ENCODE peak calls at places on chromosomes 3 and 15, in six cellular contexts. One of them, this sample, is unnamed.

GRCh38 chr15:34818531-34818930 is 23.2 kb upstream of the ACTC1 start:
- DNase-seq in T-helper 17 cell: no peak
- DNase-seq in RPMI8226: no peak
- DNase-seq in A172: no peak
- DNase-seq in ureter: no peak
- DNase-seq in NCI-H748 treated with DMSO at 0.1 percent for 48 hours: no peak
- DNase-seq in this sample: no peak

GRCh38 chr3:126418256-126418530 is 23.5 kb downstream of the CFAP100 start:
- DNase-seq in ureter: no peak
- DNase-seq in T-helper 17 cell: no peak
- DNase-seq in NCI-H748 treated with DMSO at 0.1 percent for 48 hours: no peak
- DNase-seq in RPMI8226: no peak
- DNase-seq in A172: no peak
- DNase-seq in this sample: no peak

GRCh38 chr3:11818033-11818432 is 28.7 kb downstream of the TAMM41 start:
- DNase-seq in A172: peak
- DNase-seq in NCI-H748 treated with DMSO at 0.1 percent for 48 hours: no peak
- DNase-seq in RPMI8226: no peak
- DNase-seq in T-helper 17 cell: no peak
- DNase-seq in ureter: no peak
- DNase-seq in this sample: no peak

GRCh38 chr3:70488131-70488530 is 175.7 kb upstream of the MDFIC2 start:
- DNase-seq in NCI-H748 treated with DMSO at 0.1 percent for 48 hours: no peak
- DNase-seq in RPMI8226: no peak
- DNase-seq in A172: no peak
- DNase-seq in ureter: no peak
- DNase-seq in T-helper 17 cell: no peak
- DNase-seq in this sample: no peak

GRCh38 chr3:9692416-9692815 is 11.2 kb upstream of the CPNE9 start:
- DNase-seq in RPMI8226: no peak
- DNase-seq in A172: no peak
- DNase-seq in T-helper 17 cell: no peak
- DNase-seq in ureter: no peak
- DNase-seq in NCI-H748 treated with DMSO at 0.1 percent for 48 hours: no peak
- DNase-seq in this sample: no peak

GRCh38 chr3:65347166-65347565 is 659.4 kb upstream of the ADAMTS9 start:
- DNase-seq in RPMI8226: no peak
- DNase-seq in NCI-H748 treated with DMSO at 0.1 percent for 48 hours: no peak
- DNase-seq in T-helper 17 cell: no peak
- DNase-seq in ureter: no peak
- DNase-seq in A172: no peak
- DNase-seq in this sample: no peak

GRCh38 chr3:11982341-11982948 is 21.7 kb upstream of the SYN2 start:
- DNase-seq in NCI-H748 treated with DMSO at 0.1 percent for 48 hours: no peak
- DNase-seq in T-helper 17 cell: no peak
- DNase-seq in ureter: no peak
- DNase-seq in A172: no peak
- DNase-seq in RPMI8226: no peak
- DNase-seq in this sample: no peak

GRCh38 chr3:5078151-5078550 is 43.9 kb upstream of the ARL8B start:
- DNase-seq in A172: peak
- DNase-seq in NCI-H748 treated with DMSO at 0.1 percent for 48 hours: no peak
- DNase-seq in T-helper 17 cell: no peak
- DNase-seq in ureter: no peak
- DNase-seq in RPMI8226: no peak
- DNase-seq in this sample: no peak

GRCh38 chr3:188914556-188914955 is 257.2 kb upstream of the TPRG1 start:
- DNase-seq in NCI-H748 treated with DMSO at 0.1 percent for 48 hours: no peak
- DNase-seq in ureter: no peak
- DNase-seq in T-helper 17 cell: no peak
- DNase-seq in RPMI8226: no peak
- DNase-seq in A172: peak
- DNase-seq in this sample: no peak

GRCh38 chr3:79329154-79329553 is 438.6 kb downstream of the ROBO1 start:
- DNase-seq in A172: no peak
- DNase-seq in T-helper 17 cell: no peak
- DNase-seq in RPMI8226: no peak
- DNase-seq in ureter: no peak
- DNase-seq in NCI-H748 treated with DMSO at 0.1 percent for 48 hours: no peak
- DNase-seq in this sample: no peak

GRCh38 chr3:171915275-171915674 is 72.1 kb downstream of the TMEM212 start:
- DNase-seq in ureter: no peak
- DNase-seq in RPMI8226: no peak
- DNase-seq in T-helper 17 cell: no peak
- DNase-seq in NCI-H748 treated with DMSO at 0.1 percent for 48 hours: no peak
- DNase-seq in A172: no peak
- DNase-seq in this sample: no peak

GRCh38 chr3:107269081-107269480 is 108.2 kb upstream of the CCDC54 start:
- DNase-seq in NCI-H748 treated with DMSO at 0.1 percent for 48 hours: no peak
- DNase-seq in RPMI8226: no peak
- DNase-seq in ureter: no peak
- DNase-seq in T-helper 17 cell: no peak
- DNase-seq in A172: no peak
- DNase-seq in this sample: no peak

GRCh38 chr15:93476491-93477176 is 387.6 kb upstream of the RGMA start:
- DNase-seq in T-helper 17 cell: no peak
- DNase-seq in ureter: no peak
- DNase-seq in NCI-H748 treated with DMSO at 0.1 percent for 48 hours: no peak
- DNase-seq in A172: no peak
- DNase-seq in RPMI8226: no peak
- DNase-seq in this sample: no peak

GRCh38 chr3:101936419-101937331 is 87.4 kb downstream of the NFKBIZ start:
- DNase-seq in NCI-H748 treated with DMSO at 0.1 percent for 48 hours: no peak
- DNase-seq in A172: peak
- DNase-seq in T-helper 17 cell: no peak
- DNase-seq in RPMI8226: peak
- DNase-seq in ureter: no peak
- DNase-seq in this sample: peak

GRCh38 chr3:71254658-71255057 is 328.9 kb downstream of the FOXP1 start:
- DNase-seq in A172: no peak
- DNase-seq in ureter: no peak
- DNase-seq in T-helper 17 cell: no peak
- DNase-seq in RPMI8226: no peak
- DNase-seq in NCI-H748 treated with DMSO at 0.1 percent for 48 hours: no peak
- DNase-seq in this sample: no peak

GRCh38 chr3:39705351-39705900 is 104.0 kb upstream of the MYRIP start:
- DNase-seq in T-helper 17 cell: no peak
- DNase-seq in A172: no peak
- DNase-seq in NCI-H748 treated with DMSO at 0.1 percent for 48 hours: no peak
- DNase-seq in ureter: no peak
- DNase-seq in RPMI8226: no peak
- DNase-seq in this sample: no peak

GRCh38 chr3:69368129-69368741 is 17.7 kb downstream of the FRMD4B start:
- DNase-seq in A172: peak
- DNase-seq in ureter: no peak
- DNase-seq in T-helper 17 cell: no peak
- DNase-seq in RPMI8226: peak
- DNase-seq in NCI-H748 treated with DMSO at 0.1 percent for 48 hours: no peak
- DNase-seq in this sample: no peak

GRCh38 chr3:37174532-37175126 is at the start of gene LRRFIP2:
- DNase-seq in NCI-H748 treated with DMSO at 0.1 percent for 48 hours: no peak
- DNase-seq in T-helper 17 cell: no peak
- DNase-seq in A172: peak
- DNase-seq in ureter: no peak
- DNase-seq in RPMI8226: no peak
- DNase-seq in this sample: peak

GRCh38 chr3:193890036-193890897 is 245.7 kb upstream of the HES1 start:
- DNase-seq in A172: no peak
- DNase-seq in NCI-H748 treated with DMSO at 0.1 percent for 48 hours: no peak
- DNase-seq in T-helper 17 cell: no peak
- DNase-seq in RPMI8226: no peak
- DNase-seq in ureter: peak
- DNase-seq in this sample: no peak

This sample was measured in Caki2.